ENCODE peak calls at places on chromosomes 5 and 9, in five cellular contexts. N, Y, C, F and G are unnamed samples.
A peak's percentile ranks its signal among the peaks of the same experiment; 100 is the strongest.

GRCh38 chr5:115349001-115349817 is 52.8 kb upstream of the CCDC112 start:
- DNase-seq in N (peak; percentile 88), Y (no peak), C (peak; percentile 86), F (no peak), G (no peak)

GRCh38 chr5:135008981-135009735 is 24.9 kb downstream of the PITX1 start:
- DNase-seq in N (no peak), Y (no peak), C (no peak), F (no peak), G (no peak)

GRCh38 chr5:64340293-64340692 is 165.5 kb upstream of the RGS7BP start:
- DNase-seq in N (peak; percentile 58), Y (no peak), C (no peak), F (no peak), G (no peak)

GRCh38 chr9:20832775-20833174 is 148.7 kb downstream of the FOCAD start:
- DNase-seq in N (no peak), Y (no peak), C (no peak), F (no peak), G (no peak)

GRCh38 chr5:6804766-6805165 is 91.5 kb downstream of the TENT4A start:
- DNase-seq in N (no peak), Y (no peak), C (peak; percentile 25), F (no peak), G (no peak)

GRCh38 chr5:55222061-55222818 is 4.9 kb downstream of the MCIDAS start:
- DNase-seq in N (no peak), Y (no peak), C (no peak), F (no peak), G (no peak)

GRCh38 chr9:93210974-93211653 is 27.2 kb downstream of the WNK2 start:
- DNase-seq in N (no peak), Y (no peak), C (no peak), F (no peak), G (no peak)

GRCh38 chr5:166672431-166672830 is 1619.0 kb upstream of the WWC1 start:
- DNase-seq in N (no peak), Y (no peak), C (no peak), F (no peak), G (no peak)

GRCh38 chr5:172840077-172840777 is 6.2 kb downstream of the ERGIC1 start:
- DNase-seq in N (no peak), Y (no peak), C (no peak), F (no peak), G (no peak)

GRCh38 chr9:33344145-33344544 is 53.8 kb downstream of the NFX1 start:
- DNase-seq in N (no peak), Y (no peak), C (no peak), F (no peak), G (no peak)

GRCh38 chr5:168693297-168693696 is 114.1 kb upstream of the PANK3 start:
- DNase-seq in N (no peak), Y (no peak), C (no peak), F (no peak), G (no peak)

DNA sequence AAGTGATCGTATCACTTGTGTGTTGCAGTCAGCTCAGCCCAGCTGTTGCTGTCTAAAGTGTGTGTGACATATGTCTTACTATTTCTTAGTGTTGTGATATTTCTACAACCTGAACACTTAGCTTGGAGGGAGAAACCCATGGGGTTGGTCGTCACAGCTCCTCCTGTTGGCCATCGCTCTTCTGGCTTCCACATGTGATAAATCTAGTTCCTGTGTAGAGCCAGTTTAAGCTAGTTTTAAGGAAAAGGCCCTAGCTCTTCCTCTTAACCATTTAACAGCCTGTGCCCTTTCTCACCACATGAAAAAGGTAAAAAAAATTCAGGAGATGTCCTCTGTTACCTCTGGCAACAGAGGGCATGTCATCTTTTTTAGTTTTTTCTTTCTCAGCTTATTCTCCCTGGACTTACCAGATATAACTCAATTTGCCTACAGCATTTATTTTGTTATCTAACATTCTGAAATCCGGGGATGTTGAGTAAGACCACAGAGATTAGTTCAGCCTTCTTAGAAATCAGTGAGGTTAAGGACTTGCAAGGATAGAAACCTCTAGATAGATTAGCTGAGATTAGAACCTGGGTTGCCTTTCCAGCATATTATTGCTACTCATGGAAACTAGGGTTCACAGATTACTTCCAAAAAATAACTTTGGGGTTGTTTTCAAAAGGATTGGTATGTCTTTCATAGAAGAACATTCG is 100.4 kb downstream of the GAPVD1 start:
- DNase-seq in N (peak; percentile 27), Y (no peak), C (peak; percentile 32), F (no peak), G (no peak)
- TF ChIP-seq CTCF in N (peak; percentile 32), Y (no peak), C (peak; percentile 18), F (no peak), G (no peak)

GRCh38 chr5:176319827-176320554 is 41.6 kb downstream of the KIAA1191 start:
- DNase-seq in N (peak; percentile 26), Y (no peak), C (peak; percentile 11), F (no peak), G (no peak)
- TF ChIP-seq CTCF in N (peak; percentile 9), Y (no peak), C (no peak), F (no peak), G (no peak)

DNA sequence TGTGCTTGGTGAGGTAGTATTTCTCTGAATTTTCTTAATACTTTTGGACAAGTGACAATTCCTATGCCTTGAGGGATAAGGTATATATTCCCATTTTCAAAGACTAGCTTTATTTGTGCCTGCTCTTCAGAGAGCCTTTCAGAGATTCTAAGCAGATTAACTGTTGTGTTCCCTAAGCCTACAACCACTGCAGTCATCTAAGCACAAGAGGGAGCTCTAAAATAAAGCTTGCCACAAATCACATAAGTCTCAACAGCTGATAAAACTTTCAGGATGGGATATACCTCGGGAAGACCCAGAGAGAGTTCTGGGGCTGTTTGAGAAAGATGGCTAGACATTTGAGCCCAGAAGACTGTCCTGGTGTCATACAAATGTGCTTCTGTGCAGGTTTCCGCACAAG is 157.3 kb downstream of the CYLC2 start:
- DNase-seq in N (peak; percentile 0), Y (no peak), C (no peak), F (no peak), G (no peak)
- TF ChIP-seq CTCF in N (no peak), Y (no peak), C (peak; percentile 26), F (no peak), G (no peak)

DNA sequence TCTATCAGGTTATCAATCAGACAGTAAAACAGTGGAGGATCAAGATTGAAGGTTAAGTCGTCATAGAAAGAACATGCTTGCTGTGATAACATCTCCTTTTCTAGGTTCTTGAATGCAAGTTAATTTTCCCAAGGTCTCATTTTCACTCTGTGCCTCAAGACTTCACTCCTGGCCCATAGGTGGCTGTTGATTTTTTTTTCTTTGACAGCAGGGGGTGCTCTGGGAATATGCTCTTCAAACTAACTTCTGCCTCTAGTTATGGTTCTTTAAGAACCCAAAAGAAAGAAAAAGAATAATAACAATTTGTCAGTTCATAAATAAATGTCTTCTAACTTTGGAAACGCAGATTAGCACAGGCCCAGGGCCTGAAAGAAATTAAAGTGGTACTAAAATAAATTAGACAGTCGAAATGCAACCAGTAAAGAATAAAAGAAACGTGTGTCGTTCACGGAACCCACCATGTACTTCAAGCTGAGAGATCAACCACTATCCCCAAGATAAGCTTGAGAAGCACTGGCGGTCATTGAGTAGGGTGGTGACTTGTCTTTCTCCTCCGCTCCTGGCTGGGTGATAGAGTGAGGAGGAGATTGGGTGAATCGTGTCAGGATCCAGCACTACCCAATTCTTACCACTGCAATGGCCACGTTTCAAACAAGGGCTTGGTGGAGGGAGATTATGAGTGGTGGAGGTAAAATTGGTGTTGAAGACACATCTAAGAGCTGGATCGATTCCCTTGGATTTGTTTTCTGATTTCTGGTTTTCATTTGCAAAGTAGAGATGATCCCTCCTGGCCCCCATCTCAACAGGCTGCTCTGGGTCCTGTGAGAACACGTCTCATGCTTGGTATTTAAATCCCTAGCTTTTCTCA is 93.4 kb upstream of the IRX4 start:
- DNase-seq in N (no peak), Y (no peak), C (no peak), F (peak; percentile 58), G (no peak)
- TF ChIP-seq CTCF in N (no peak), Y (no peak), C (no peak), F (no peak), G (no peak)

GRCh38 chr5:141825836-141826560 is 52.2 kb downstream of the PCDH1 start:
- DNase-seq in N (no peak), Y (no peak), C (no peak), F (no peak), G (no peak)
- TF ChIP-seq CTCF in N (peak; percentile 37), Y (no peak), C (no peak), F (no peak), G (no peak)

GRCh38 chr9:99189887-99190596 is 31.7 kb downstream of the ALG2 start:
- DNase-seq in N (no peak), Y (no peak), C (no peak), F (peak; percentile 75), G (no peak)

GRCh38 chr9:99189186-99189585 is 32.6 kb downstream of the ALG2 start:
- DNase-seq in N (no peak), Y (no peak), C (no peak), F (peak; percentile 65), G (no peak)

GRCh38 chr9:99190597-99191283 is 31.0 kb downstream of the ALG2 start:
- DNase-seq in N (no peak), Y (no peak), C (no peak), F (peak; percentile 26), G (no peak)

GRCh38 chr9:99193466-99193821 is 28.3 kb downstream of the ALG2 start:
- DNase-seq in N (no peak), Y (no peak), C (no peak), F (no peak), G (no peak)

GRCh38 chr9:99192786-99193465 is 28.8 kb downstream of the ALG2 start:
- DNase-seq in N (peak; percentile 9), Y (no peak), C (peak; percentile 14), F (peak; percentile 6), G (no peak)
- TF ChIP-seq CTCF in N (peak; percentile 20), Y (no peak), C (peak; percentile 45), F (no peak), G (no peak)

GRCh38 chr5:96037128-96037527 is 75.5 kb upstream of the ELL2 start:
- DNase-seq in N (peak; percentile 95), Y (no peak), C (peak; percentile 67), F (no peak), G (no peak)

GRCh38 chr5:96036301-96036700 is 74.7 kb upstream of the ELL2 start:
- DNase-seq in N (peak; percentile 89), Y (no peak), C (no peak), F (no peak), G (no peak)

GRCh38 chr5:96031811-96032261 is 70.2 kb upstream of the ELL2 start:
- DNase-seq in N (peak; percentile 95), Y (no peak), C (no peak), F (no peak), G (no peak)

GRCh38 chr5:96033116-96033515 is 71.5 kb upstream of the ELL2 start:
- DNase-seq in N (no peak), Y (no peak), C (no peak), F (no peak), G (no peak)

GRCh38 chr5:96035796-96036195 is 74.1 kb upstream of the ELL2 start:
- DNase-seq in N (peak; percentile 66), Y (no peak), C (no peak), F (no peak), G (no peak)
- TF ChIP-seq CTCF in N (no peak), Y (no peak), C (no peak), F (no peak), G (no peak)